ENCODE peak calls at places on chromosome 15, in five cellular contexts. F, V, B, P and J are unnamed samples.

GRCh38 chr15:59266015-59266414 is 59.4 kb downstream of the LDHAL6B start:
- DNase-seq in F (peak; percentile 50), P (no peak), B (no peak), V (no peak), J (no peak)

GRCh38 chr15:44729394-44729913 is 6.9 kb upstream of the TRIM69 start:
- DNase-seq in P (no peak), B (no peak), F (peak; percentile 63), V (peak; percentile 32), J (no peak)

GRCh38 chr15:76533995-76534394 is 197.4 kb downstream of the ISL2 start:
- DNase-seq in F (no peak), P (no peak), B (no peak), V (no peak), J (no peak)

GRCh38 chr15:34889486-34889885 is 80.1 kb downstream of the AQR start:
- DNase-seq in V (no peak), F (no peak), B (no peak), P (no peak), J (no peak)

GRCh38 chr15:63892794-63893441 is 59.2 kb upstream of the HERC1 start:
- DNase-seq in B (no peak), F (peak; percentile 59), V (no peak), P (no peak), J (no peak)

GRCh38 chr15:73647259-73648026 is 14.3 kb upstream of the NPTN start:
- DNase-seq in F (no peak), B (no peak), V (no peak), P (no peak), J (no peak)

GRCh38 chr15:94305133-94305532 is 73.8 kb downstream of the MCTP2 start:
- DNase-seq in F (no peak), P (peak; percentile 13), V (no peak), B (no peak), J (no peak)

GRCh38 chr15:74062671-74063070 is 19.7 kb downstream of the GOLGA6A start:
- DNase-seq in F (no peak), V (no peak), P (no peak), B (no peak), J (no peak)

GRCh38 chr15:77026501-77027110 is 31.7 kb downstream of the PSTPIP1 start:
- DNase-seq in B (no peak), V (peak; percentile 10), F (peak; percentile 3), P (no peak), J (no peak)

GRCh38 chr15:32990071-32990470 is 204.4 kb downstream of the FMN1 start:
- DNase-seq in V (no peak), B (no peak), F (no peak), P (no peak), J (no peak)

GRCh38 chr15:32998182-32998581 is 196.3 kb downstream of the FMN1 start:
- DNase-seq in F (no peak), V (no peak), B (no peak), P (no peak), J (no peak)

GRCh38 chr15:32994810-32995424 is 199.6 kb downstream of the FMN1 start:
- DNase-seq in P (no peak), F (no peak), V (no peak), B (peak; percentile 20), J (no peak)

GRCh38 chr15:32991544-32992192 is 202.8 kb downstream of the FMN1 start:
- DNase-seq in V (no peak), P (no peak), F (no peak), B (no peak), J (no peak)

GRCh38 chr15:32993285-32993684 is 201.2 kb downstream of the FMN1 start:
- DNase-seq in F (no peak), P (no peak), B (no peak), V (no peak), J (no peak)
- TF ChIP-seq CTCF in F (peak; percentile 13), P (no peak), B (no peak), V (no peak), J (peak; percentile 40)

GRCh38 chr15:85592148-85592547 is 202.6 kb downstream of the KLHL25 start:
- DNase-seq in V (no peak), F (no peak), B (no peak), P (no peak), J (no peak)
- TF ChIP-seq CTCF in V (no peak), F (no peak), B (peak; percentile 21), P (no peak), J (peak; percentile 44)

GRCh38 chr15:42591238-42591936 is 16.0 kb downstream of the STARD9 start:
- DNase-seq in P (no peak), B (no peak), F (no peak), V (no peak), J (no peak)
- TF ChIP-seq CTCF in P (peak; percentile 39), B (peak; percentile 43), F (peak; percentile 29), V (no peak), J (peak; percentile 46)

GRCh38 chr15:81312790-81313543 is 11.0 kb downstream of the STARD5 start:
- DNase-seq in V (no peak), F (peak; percentile 57), P (no peak), B (peak; percentile 84), J (no peak)

GRCh38 chr15:81309647-81310460 is 14.1 kb downstream of the STARD5 start:
- DNase-seq in V (no peak), F (no peak), B (no peak), P (no peak), J (no peak)

GRCh38 chr15:81313686-81314085 is 10.3 kb downstream of the STARD5 start:
- DNase-seq in F (no peak), P (no peak), B (no peak), V (no peak), J (no peak)

GRCh38 chr15:81310480-81310879 is 13.5 kb downstream of the STARD5 start:
- DNase-seq in P (no peak), F (no peak), V (no peak), B (no peak), J (no peak)

DNA sequence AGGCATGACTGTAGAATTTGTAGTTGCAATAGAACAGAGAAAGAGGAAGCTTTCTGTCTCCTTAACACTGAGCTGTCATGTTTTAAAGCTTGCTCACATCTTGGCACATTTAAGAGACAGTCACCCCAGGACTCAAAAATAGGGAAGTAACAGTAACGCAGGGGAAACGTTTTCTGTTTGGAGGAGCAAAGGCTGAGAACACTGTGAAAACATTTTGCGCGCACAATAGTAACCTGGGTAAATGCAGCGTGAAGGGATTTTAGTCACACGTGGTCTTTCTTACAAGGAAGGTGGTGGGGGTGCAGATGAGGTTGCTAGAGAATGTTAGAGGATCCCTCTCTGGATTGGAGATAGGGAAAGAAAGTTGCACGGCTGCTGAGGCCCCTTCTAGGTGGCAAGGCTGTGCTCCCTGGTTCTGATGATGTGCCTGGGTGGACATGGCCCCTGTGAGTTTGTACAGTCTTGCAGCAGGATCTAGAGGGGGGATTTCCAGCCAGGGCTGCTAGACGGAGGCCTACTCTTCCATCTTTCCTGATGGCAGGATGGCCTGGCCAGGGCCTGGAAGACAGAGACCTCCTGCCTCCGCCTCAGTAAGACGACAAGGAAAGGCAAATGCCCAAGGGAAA is 12.0 kb downstream of the STARD5 start:
- DNase-seq in V (no peak), P (peak; percentile 28), B (no peak), F (no peak), J (no peak)
- TF ChIP-seq CTCF in V (no peak), P (no peak), B (no peak), F (no peak), J (no peak)

DNA sequence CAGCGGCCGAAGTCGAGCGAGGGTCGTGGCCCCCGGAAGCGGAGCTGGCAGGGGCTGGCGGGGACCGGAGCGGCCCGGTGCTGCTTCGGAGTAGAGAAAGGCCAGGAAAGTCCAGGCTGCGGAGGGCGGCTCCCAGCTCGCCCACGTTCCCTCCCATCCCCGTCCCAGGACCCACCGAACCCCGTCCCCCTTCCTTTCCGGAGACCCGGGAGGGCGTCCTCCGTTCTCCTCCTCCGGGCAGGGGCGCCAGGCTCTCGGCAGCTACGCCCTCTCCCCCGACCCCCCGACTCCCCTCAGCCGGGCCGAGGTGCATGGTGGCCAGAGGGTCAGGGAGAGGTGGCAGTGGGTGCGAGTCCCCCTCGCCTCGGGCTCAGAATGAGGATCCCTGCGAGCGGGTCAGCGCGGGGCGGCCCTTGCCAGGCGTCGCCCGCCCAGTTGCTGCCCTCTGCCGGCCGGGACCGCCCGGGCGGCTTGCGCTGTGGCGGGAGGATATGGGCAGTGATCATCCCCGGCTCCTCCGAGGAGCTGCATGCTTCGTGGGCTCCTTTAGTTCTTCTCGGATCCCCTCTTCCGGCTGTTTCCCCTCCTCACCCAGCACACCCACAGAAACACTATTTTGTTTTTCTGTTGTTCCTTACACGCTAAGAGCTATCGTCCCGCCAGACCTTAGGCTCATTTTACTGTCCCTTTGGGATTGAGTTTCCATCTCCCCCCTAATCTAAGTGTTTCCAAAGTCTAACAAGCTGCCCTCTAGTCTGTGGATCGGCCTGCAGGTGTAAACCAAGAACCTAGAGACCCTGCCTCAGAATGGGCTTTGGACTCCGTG is 744 bp upstream of the ALDH1A2 start:
- DNase-seq in P (peak; percentile 52), V (peak; percentile 73), B (no peak), F (peak; percentile 66), J (peak; percentile 69)
- TF ChIP-seq CTCF in P (peak; percentile 73), V (peak; percentile 44), B (peak; percentile 75), F (peak; percentile 84), J (peak; percentile 85)

GRCh38 chr15:61119556-61119955 is 109.5 kb downstream of the RORA start:
- DNase-seq in F (no peak), P (no peak), B (no peak), V (no peak), J (no peak)

GRCh38 chr15:61116830-61117229 is 112.3 kb downstream of the RORA start:
- DNase-seq in V (no peak), B (no peak), P (no peak), F (no peak), J (no peak)

GRCh38 chr15:61115679-61116078 is 113.4 kb downstream of the RORA start:
- DNase-seq in P (no peak), B (no peak), V (no peak), F (no peak), J (no peak)

GRCh38 chr15:61115241-61115640 is 113.9 kb downstream of the RORA start:
- DNase-seq in P (no peak), F (no peak), V (no peak), B (no peak), J (no peak)

GRCh38 chr15:61118885-61119284 is 110.2 kb downstream of the RORA start:
- DNase-seq in F (no peak), P (no peak), V (peak; percentile 35), B (no peak), J (no peak)
- TF ChIP-seq CTCF in F (no peak), P (no peak), V (peak; percentile 30), B (peak; percentile 55), J (peak; percentile 29)